ENCODE peak calls at places on chromosomes 16 and 17, in five cellular contexts. I is IMR-90, U is neuronal stem cell, N is trophoblast cell, V is H1. M is an unnamed sample.

GRCh38 chr16:1527836-1528811 is 5.3 kb upstream of the TMEM204 start:
- DNase-seq in N (no peak), I (no peak), U (no peak), V (no peak), M (no peak)

GRCh38 chr16:17476414-17477259 is 5.9 kb upstream of the XYLT1 start:
- DNase-seq in I (peak; percentile 74), V (peak; percentile 65), N (peak; percentile 78), U (no peak), M (no peak)

GRCh38 chr17:56752263-56752662 is 81.5 kb downstream of the C17orf67 start:
- DNase-seq in N (no peak), I (peak; percentile 18), V (no peak), U (no peak), M (peak; percentile 42)

GRCh38 chr16:71461686-71462648 is at the start of gene ZNF23:
- DNase-seq in N (peak; percentile 58), I (peak; percentile 74), V (peak; percentile 92), U (peak; percentile 75), M (peak; percentile 81)

GRCh38 chr17:41734139-41734948 is at the start of gene HAP1:
- DNase-seq in V (peak; percentile 93), I (peak; percentile 8), N (peak; percentile 14), U (peak; percentile 67), M (peak; percentile 63)

GRCh38 chr17:81251091-81251942 is 12.2 kb downstream of the NDUFAF8 start:
- DNase-seq in U (no peak), V (no peak), I (no peak), N (no peak), M (no peak)

GRCh38 chr17:29376667-29377268 is 13.4 kb upstream of the TAOK1 start:
- DNase-seq in I (peak; percentile 92), N (peak; percentile 20), U (peak; percentile 42), V (no peak), M (peak; percentile 90)

GRCh38 chr16:35745821-35746248 is 2286.4 kb downstream of the TP53TG3F start:
- DNase-seq in V (no peak), N (no peak), U (no peak), I (no peak), M (no peak)

GRCh38 chr17:63249256-63250006 is 196.7 kb downstream of the CYB561 start:
- DNase-seq in N (no peak), I (peak; percentile 42), U (no peak), V (no peak), M (peak; percentile 41)

GRCh38 chr17:18008496-18009268 is 30.3 kb downstream of the ATPAF2 start:
- DNase-seq in N (no peak), U (no peak), I (peak; percentile 72), V (no peak), M (peak; percentile 14)

GRCh38 chr16:51095890-51096626 is 55.0 kb downstream of the SALL1 start:
- DNase-seq in V (no peak), U (no peak), I (no peak), N (no peak), M (no peak)

GRCh38 chr16:80540516-80541305 is at the start of gene DYNLRB2:
- DNase-seq in V (peak; percentile 92), U (peak; percentile 80), I (peak; percentile 84), N (peak; percentile 90), M (peak; percentile 84)

GRCh38 chr17:66777689-66778225 is 57.2 kb upstream of the CACNG5 start:
- DNase-seq in V (peak; percentile 62), N (no peak), U (no peak), I (peak; percentile 44), M (peak; percentile 43)

GRCh38 chr16:11235703-11235991 is 20.4 kb downstream of the SOCS1 start:
- DNase-seq in U (no peak), I (no peak), N (no peak), V (no peak), M (no peak)

GRCh38 chr16:67562526-67562917 is at the start of gene CTCF:
- DNase-seq in I (peak; percentile 81), U (no peak), V (no peak), N (peak; percentile 69), M (peak; percentile 87)
- H3K14ac ChIP-seq in I (peak within 1 kb of the TSS; percentile 92), U (peak within 1 kb of the TSS; percentile 100), V (no peak within 1 kb of the TSS), N (peak within 1 kb of the TSS; percentile 100), M (peak within 1 kb of the TSS; percentile 74)

GRCh38 chr17:36629970-36630369 is 28.6 kb downstream of the MRM1 start:
- DNase-seq in I (no peak), N (no peak), U (no peak), V (no peak), M (no peak)

GRCh38 chr17:36631022-36631421 is 29.6 kb downstream of the MRM1 start:
- DNase-seq in U (no peak), N (no peak), I (no peak), V (no peak), M (no peak)

GRCh38 chr17:36629252-36629847 is 28.0 kb downstream of the MRM1 start:
- DNase-seq in U (peak; percentile 78), N (peak; percentile 64), I (peak; percentile 51), V (peak; percentile 99), M (peak; percentile 71)

GRCh38 chr17:36627101-36627500 is 25.7 kb downstream of the MRM1 start:
- DNase-seq in U (no peak), I (no peak), V (peak; percentile 75), N (no peak), M (no peak)

DNA sequence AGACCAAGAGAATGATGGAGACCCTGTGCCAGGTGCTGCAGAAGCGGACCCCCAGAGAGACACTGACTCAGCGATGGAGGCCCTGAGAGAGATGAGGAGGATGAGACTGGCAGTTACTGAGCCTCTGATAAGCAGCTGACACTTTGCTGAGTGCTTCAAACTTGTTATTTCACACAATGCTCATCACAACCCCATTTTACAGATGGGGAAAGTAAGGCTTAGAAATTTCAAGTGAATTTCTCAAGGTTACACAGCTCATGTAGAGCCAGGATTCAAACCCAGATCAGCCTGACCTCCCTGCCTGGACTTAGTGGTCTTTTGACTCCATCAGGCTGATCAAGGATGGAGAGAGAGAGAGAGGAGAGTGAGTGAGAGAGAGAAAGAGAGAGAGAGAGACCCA is 27.2 kb downstream of the MRM1 start:
- DNase-seq in V (no peak), I (no peak), N (no peak), U (no peak), M (no peak)
- H3K27me3 ChIP-seq in V (no peaks in the 10 kb centered on the region), I (peaks cover 38% of the 10 kb centered on the region), N (peaks cover 8% of the 10 kb centered on the region), U (no peaks in the 10 kb centered on the region), M (peaks cover 45% of the 10 kb centered on the region)

GRCh38 chr16:5058476-5058875 is 7.3 kb downstream of the C16orf89 start:
- DNase-seq in V (peak; percentile 79), U (peak; percentile 48), I (no peak), N (no peak), M (peak; percentile 51)
- H2AFZ ChIP-seq in V (no peak overlapping the region), U (peak overlapping the region; percentile 43), I (no peak overlapping the region), N (no peak overlapping the region), M (no peak overlapping the region)

DNA sequence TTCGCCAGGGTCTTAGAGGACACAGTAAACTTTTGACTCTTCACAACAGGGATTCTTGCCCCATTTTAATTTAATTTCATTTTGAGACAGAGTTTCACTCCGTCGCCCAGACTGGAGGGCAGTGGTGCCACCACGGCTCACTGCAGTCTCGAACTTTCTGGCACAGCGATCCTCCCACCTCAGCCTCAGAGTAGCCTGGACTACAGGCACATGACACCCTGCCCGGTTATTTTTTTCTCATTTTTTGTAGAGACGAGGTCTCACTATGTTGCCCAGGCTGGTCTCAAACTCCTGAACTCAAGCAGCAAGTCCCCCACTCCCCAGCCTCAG is 329 bp upstream of the NLE1 start:
- DNase-seq in N (no peak), I (no peak), U (no peak), V (no peak), M (no peak)
- H3K14ac ChIP-seq in N (no peak overlapping the region), I (no peak overlapping the region), U (no peak overlapping the region), V (no peak overlapping the region), M (no peak overlapping the region)

GRCh38 chr17:47742319-47743181 is 9.5 kb downstream of the TBX21 start:
- DNase-seq in U (peak; percentile 61), V (peak; percentile 89), N (no peak), I (no peak), M (no peak)
- H3K27me3 ChIP-seq in U (no peaks in the 10 kb centered on the region), V (no peaks in the 10 kb centered on the region), N (no peaks in the 10 kb centered on the region), I (peaks cover 56% of the 10 kb centered on the region), M (peaks cover 61% of the 10 kb centered on the region)

DNA sequence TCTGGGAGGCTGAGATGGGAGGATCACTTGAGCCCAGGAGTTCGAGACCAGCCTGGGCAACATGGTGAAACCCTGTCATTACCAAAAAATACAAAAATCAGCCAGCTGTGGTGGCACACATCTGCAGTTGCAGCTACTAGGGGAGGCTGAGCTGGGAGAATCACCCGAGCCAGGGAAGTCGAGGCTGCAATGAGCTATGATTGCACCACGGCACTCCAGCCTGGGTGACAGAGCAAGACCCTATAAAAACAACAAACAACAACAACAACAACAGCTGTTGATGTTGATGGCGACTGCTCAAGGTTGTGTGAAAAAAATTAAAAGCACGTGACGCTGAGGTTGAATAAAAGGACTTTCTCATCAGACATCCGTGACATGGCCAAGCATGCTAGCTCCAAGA is 40.8 kb upstream of the CIBAR2 start:
- DNase-seq in U (no peak), I (no peak), V (no peak), N (no peak), M (no peak)
- H2AFZ ChIP-seq in U (no peak overlapping the region), I (no peak overlapping the region), V (no peak overlapping the region), N (no peak overlapping the region), M (no peak overlapping the region)

DNA sequence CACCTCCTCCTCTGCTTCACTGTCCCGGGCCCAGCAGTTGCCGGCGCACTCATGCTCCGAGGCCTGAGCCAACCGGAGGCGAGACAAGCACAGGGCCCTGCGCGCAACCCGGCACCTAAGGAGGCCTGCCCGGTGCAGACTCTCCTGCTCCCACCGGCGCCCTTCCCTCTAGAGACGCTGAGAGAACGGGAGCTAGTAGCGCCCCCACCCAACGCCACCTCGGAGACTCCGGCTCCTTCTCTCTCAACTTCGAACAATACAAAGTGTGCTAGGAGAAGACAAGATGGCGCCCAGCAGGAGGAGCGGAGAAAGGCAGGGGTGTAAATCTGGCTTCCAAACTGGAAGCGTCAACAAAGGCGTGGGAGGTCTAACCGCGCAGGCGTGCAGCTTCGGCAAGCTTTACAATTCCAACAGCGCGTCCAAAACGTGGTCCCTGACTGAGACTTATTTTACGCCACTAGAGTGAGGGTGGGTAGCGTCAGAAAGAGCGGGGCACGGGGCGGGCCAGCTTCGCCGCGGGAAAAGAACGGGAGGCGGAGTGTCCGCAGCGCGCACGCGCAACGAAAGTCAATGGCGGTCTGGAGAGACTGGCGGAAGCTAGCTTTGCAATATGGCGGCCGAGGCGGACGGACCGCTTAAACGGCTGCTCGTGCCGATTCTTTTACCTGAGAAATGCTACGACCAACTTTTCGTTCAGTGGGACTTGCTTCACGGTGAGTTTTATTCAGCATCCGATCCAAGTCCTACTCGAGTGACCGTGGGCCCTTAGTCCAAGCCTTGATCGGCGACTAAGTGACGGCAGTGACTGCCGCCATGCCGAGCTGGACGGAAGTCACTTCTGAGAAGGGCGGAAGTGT is at the start of gene MPDU1:
- DNase-seq in U (peak; percentile 96), N (peak; percentile 96), I (peak; percentile 96), V (peak; percentile 95), M (peak; percentile 96)
- H3K14ac ChIP-seq in U (peak within 1 kb of the TSS; percentile 59), N (peak within 1 kb of the TSS; percentile 96), I (peak within 1 kb of the TSS; percentile 100), V (no peak within 1 kb of the TSS), M (peak within 1 kb of the TSS; percentile 1)

DNA sequence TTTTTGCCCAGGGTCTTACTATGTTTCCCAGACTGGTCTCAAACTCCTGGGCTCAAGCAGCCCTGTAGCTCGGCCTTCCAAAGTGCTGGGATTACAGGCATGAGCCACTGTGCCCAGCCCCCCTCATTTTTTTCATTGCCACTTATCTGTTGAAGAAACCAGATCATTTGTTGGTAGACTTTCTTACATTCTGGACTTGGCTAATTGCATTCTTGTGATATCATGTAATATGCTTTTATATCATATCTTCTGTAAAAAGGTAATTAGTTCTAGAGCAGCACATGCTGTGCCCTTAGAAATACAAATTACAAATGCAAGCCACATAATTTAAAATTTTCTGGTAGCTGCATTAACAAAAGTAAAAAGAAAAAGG is 53.9 kb downstream of the PPM1E start:
- DNase-seq in V (no peak), U (no peak), N (no peak), I (no peak), M (no peak)
- H3K27me3 ChIP-seq in V (no peaks in the 10 kb centered on the region), U (no peaks in the 10 kb centered on the region), N (no peaks in the 10 kb centered on the region), I (no peaks in the 10 kb centered on the region), M (no peaks in the 10 kb centered on the region)

M was measured in mesenchymal stem cell.